ENCODE peak calls at places on chromosomes 7 and 10, in four cellular contexts. I is H1, S is K562, Z is GM12878. K is an unnamed sample. For H3K4me1, the result is how much of the 10 kb centered on the place peaks cover.

GRCh38 chr10:70558871-70559810 is 43.4 kb downstream of the PRF1 start:
- DNase-seq in I (no peak), S (peak), Z (no peak), K (peak)

GRCh38 chr7:22137026-22137425 is 191.3 kb upstream of the CDCA7L start:
- DNase-seq in I (no peak), S (no peak), Z (no peak), K (no peak)

GRCh38 chr10:63588436-63589180 is 67.4 kb downstream of the REEP3 start:
- DNase-seq in I (no peak), S (no peak), Z (no peak), K (no peak)

GRCh38 chr10:44743539-44743938 is 167.6 kb upstream of the TMEM72 start:
- DNase-seq in I (no peak), S (no peak), Z (no peak), K (no peak)

GRCh38 chr7:150379590-150380379 is 655 bp downstream of the ZNF775 start:
- DNase-seq in I (no peak), S (no peak), Z (no peak), K (no peak)

GRCh38 chr10:124898493-124898892 is 43.4 kb upstream of the ZRANB1 start:
- DNase-seq in I (no peak), S (no peak), Z (no peak), K (no peak)

GRCh38 chr7:47693161-47693740 is 111.3 kb upstream of the TNS3 start:
- DNase-seq in I (no peak), S (no peak), Z (no peak), K (no peak)

GRCh38 chr10:53846809-53847208 is 954.2 kb downstream of the PCDH15 start:
- DNase-seq in I (no peak), S (no peak), Z (no peak), K (no peak)

GRCh38 chr7:2838451-2838850 is 5.7 kb downstream of the GNA12 start:
- DNase-seq in I (no peak), S (no peak), Z (no peak), K (no peak)

GRCh38 chr7:117808273-117808868 is 64.9 kb downstream of the CTTNBP2 start:
- DNase-seq in I (no peak), S (no peak), Z (no peak), K (no peak)

GRCh38 chr7:72176875-72177274 is 235.3 kb downstream of the CALN1 start:
- DNase-seq in I (no peak), S (no peak), Z (no peak), K (no peak)

GRCh38 chr7:114988755-114989154 is 66.9 kb downstream of the MDFIC start:
- DNase-seq in I (no peak), S (no peak), Z (no peak), K (no peak)

GRCh38 chr7:102432476-102433318 is 678 bp upstream of the ORAI2 start:
- DNase-seq in I (no peak), S (peak), Z (no peak), K (no peak)

GRCh38 chr10:60135020-60135419 is 228.7 kb upstream of the CCDC6 start:
- DNase-seq in I (no peak), S (no peak), Z (no peak), K (no peak)

GRCh38 chr10:72828294-72828693 is 65.2 kb upstream of the OIT3 start:
- DNase-seq in I (no peak), S (no peak), Z (no peak), K (no peak)

GRCh38 chr10:132982301-132982989 is 40.1 kb upstream of the CFAP46 start:
- DNase-seq in I (no peak), S (no peak), Z (no peak), K (no peak)

GRCh38 chr10:79128923-79129305 is 60.1 kb downstream of the ZMIZ1 start:
- DNase-seq in I (no peak), S (no peak), Z (no peak), K (no peak)

GRCh38 chr10:4545077-4545476 is 280.9 kb upstream of the AKR1E2 start:
- DNase-seq in I (no peak), S (no peak), Z (no peak), K (no peak)

GRCh38 chr7:85103352-85103751 is 83.5 kb downstream of the SEMA3D start:
- DNase-seq in I (no peak), S (no peak), Z (no peak), K (peak)

GRCh38 chr10:132891313-132891712 is 51.1 kb downstream of the CFAP46 start:
- DNase-seq in I (no peak), S (no peak), Z (no peak), K (no peak)

GRCh38 chr10:89275383-89275782 is 23.8 kb upstream of the LIPA start:
- DNase-seq in I (no peak), S (no peak), Z (no peak), K (no peak)

GRCh38 chr10:113384181-113384580 is 168.7 kb upstream of the HABP2 start:
- DNase-seq in I (no peak), S (no peak), Z (no peak), K (no peak)

GRCh38 chr10:113382691-113383090 is 170.2 kb upstream of the HABP2 start:
- DNase-seq in I (no peak), S (no peak), Z (no peak), K (no peak)

GRCh38 chr10:113385021-113385975 is 167.6 kb upstream of the HABP2 start:
- DNase-seq in I (peak), S (peak), Z (no peak), K (peak)

GRCh38 chr10:113381906-113382562 is 170.8 kb upstream of the HABP2 start:
- DNase-seq in I (no peak), S (no peak), Z (no peak), K (no peak)

DNA sequence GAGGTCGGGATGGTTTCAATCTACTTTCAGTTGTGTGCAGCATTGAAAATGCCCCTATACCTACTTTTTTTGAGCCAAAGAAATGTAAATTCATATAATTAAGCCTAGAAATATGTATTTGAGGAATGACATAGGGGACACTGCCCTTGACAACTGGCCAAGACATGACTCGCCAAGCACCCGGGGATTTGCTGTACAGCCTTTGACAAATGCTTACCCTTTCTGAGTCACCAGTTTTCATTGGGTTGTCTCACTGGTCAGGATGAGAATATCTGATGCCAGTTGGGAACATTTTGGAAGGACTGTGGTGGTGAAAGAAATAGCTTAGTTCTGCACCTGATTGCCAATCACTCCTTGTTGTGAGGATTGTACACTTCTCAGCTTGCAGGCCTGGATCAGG is 166.8 kb upstream of the HABP2 start:
- DNase-seq in I (no peak), S (no peak), Z (no peak), K (peak)
- TF ChIP-seq ZNF274 in I (no peak), S (no peak), Z (no peak), K (no peak)

GRCh38 chr10:12492016-12492415 is 142.7 kb downstream of the CAMK1D start:
- DNase-seq in I (no peak), S (no peak), Z (no peak), K (no peak)
- TF ChIP-seq EGR1 in I (no peak), S (no peak), Z (no peak), K (no peak)

GRCh38 chr10:20995123-20995978 is 98.2 kb upstream of the NEBL start:
- DNase-seq in I (no peak), S (no peak), Z (no peak), K (no peak)
- H3K4me1 ChIP-seq in I (under half), S (under half), Z (under half), K (under half)

GRCh38 chr7:18413447-18413846 is 82.1 kb upstream of the HDAC9 start:
- DNase-seq in I (no peak), S (no peak), Z (no peak), K (no peak)

GRCh38 chr7:18405731-18406130 is 89.8 kb upstream of the HDAC9 start:
- DNase-seq in I (no peak), S (no peak), Z (no peak), K (no peak)

GRCh38 chr7:18408868-18409267 is 86.7 kb upstream of the HDAC9 start:
- DNase-seq in I (no peak), S (no peak), Z (no peak), K (no peak)

GRCh38 chr7:18407385-18407784 is 88.2 kb upstream of the HDAC9 start:
- DNase-seq in I (no peak), S (no peak), Z (no peak), K (no peak)

GRCh38 chr7:18408461-18408860 is 87.1 kb upstream of the HDAC9 start:
- DNase-seq in I (no peak), S (no peak), Z (no peak), K (no peak)
- TF ChIP-seq ZNF274 in I (no peak), S (no peak), Z (no peak), K (no peak)